ENCODE peak calls at places on chromosomes 7 and 10, in eight cellular contexts. I, J, E, R, W, Y, D and O are unnamed samples.

GRCh38 chr7:20193242-20193777 is 23.9 kb downstream of the MACC1 start:
- DNase-seq in Y (peak; percentile 42), J (no peak), D (no peak), R (no peak), E (no peak), W (no peak), I (no peak), O (no peak)

GRCh38 chr7:157412021-157412443 is 75.2 kb downstream of the DNAJB6 start:
- DNase-seq in R (no peak), W (peak; percentile 95), I (no peak), E (no peak), D (peak; percentile 52), Y (peak; percentile 39), J (no peak), O (no peak)

GRCh38 chr10:97319671-97320479 is 804 bp downstream of the FRAT1 start:
- DNase-seq in W (peak; percentile 14), I (no peak), R (no peak), Y (no peak), J (peak; percentile 49), E (peak; percentile 55), D (peak; percentile 58), O (peak; percentile 18)

GRCh38 chr7:5216931-5217330 is 26.9 kb downstream of the WIPI2 start:
- DNase-seq in W (no peak), R (no peak), E (no peak), Y (no peak), D (no peak), J (no peak), I (no peak), O (no peak)

GRCh38 chr10:125169279-125169678 is 8.9 kb upstream of the CTBP2 start:
- DNase-seq in I (no peak), W (no peak), R (no peak), Y (no peak), E (no peak), D (no peak), J (no peak), O (no peak)

GRCh38 chr10:63664341-63664885 is 143.2 kb downstream of the REEP3 start:
- DNase-seq in Y (no peak), J (no peak), I (no peak), W (no peak), D (no peak), R (no peak), E (no peak), O (no peak)

GRCh38 chr10:19999440-19999839 is 183.2 kb downstream of the PLXDC2 start:
- DNase-seq in I (no peak), J (no peak), R (no peak), E (no peak), D (no peak), Y (no peak), W (no peak), O (no peak)

GRCh38 chr7:113170591-113170990 is 52.2 kb upstream of the SMIM30 start:
- DNase-seq in R (no peak), D (no peak), J (no peak), Y (no peak), W (no peak), E (no peak), I (no peak), O (no peak)

GRCh38 chr7:155374276-155375252 is 76.9 kb downstream of the INSIG1 start:
- DNase-seq in Y (no peak), E (no peak), W (no peak), J (no peak), I (no peak), R (no peak), D (no peak), O (no peak)

GRCh38 chr7:45657136-45657889 is 83.1 kb downstream of the ADCY1 start:
- DNase-seq in I (no peak), R (no peak), E (no peak), Y (no peak), W (no peak), D (no peak), J (no peak), O (no peak)

GRCh38 chr10:115355162-115355760 is 262.1 kb downstream of the ATRNL1 start:
- DNase-seq in Y (peak; percentile 30), J (no peak), I (peak; percentile 35), R (peak; percentile 43), D (no peak), E (no peak), W (peak; percentile 71), O (no peak)

GRCh38 chr7:26688936-26689506 is 175.4 kb downstream of the SKAP2 start:
- DNase-seq in Y (no peak), R (no peak), D (no peak), I (no peak), E (no peak), W (no peak), J (no peak), O (no peak)

GRCh38 chr10:27626821-27627359 is 118.7 kb downstream of the MKX start:
- DNase-seq in W (no peak), Y (no peak), I (no peak), D (no peak), R (no peak), E (no peak), J (no peak), O (no peak)

GRCh38 chr7:108132551-108133265 is 2.5 kb upstream of the LAMB4 start:
- DNase-seq in D (no peak), J (no peak), Y (no peak), R (no peak), I (no peak), E (no peak), W (no peak), O (no peak)

GRCh38 chr7:142811154-142811737 is 40.5 kb downstream of the PRSS2 start:
- DNase-seq in D (no peak), Y (peak; percentile 8), E (no peak), J (no peak), W (peak; percentile 65), I (peak; percentile 64), R (peak; percentile 50), O (no peak)

GRCh38 chr7:29811597-29811996 is 5.3 kb downstream of the WIPF3 start:
- DNase-seq in D (no peak), R (no peak), Y (no peak), J (no peak), E (no peak), I (no peak), W (no peak), O (no peak)

GRCh38 chr7:157937432-157937831 is 600.6 kb downstream of the DNAJB6 start:
- DNase-seq in R (no peak), D (no peak), J (no peak), E (no peak), I (no peak), Y (no peak), W (no peak), O (no peak)

GRCh38 chr10:80515511-80515910 is 22.2 kb upstream of the SH2D4B start:
- DNase-seq in J (no peak), Y (no peak), W (no peak), D (no peak), I (no peak), R (no peak), E (no peak), O (no peak)

GRCh38 chr7:123998921-123999320 is 33.9 kb downstream of the TMEM229A start:
- DNase-seq in R (no peak), J (no peak), W (no peak), D (no peak), E (no peak), Y (no peak), I (no peak), O (no peak)

GRCh38 chr10:116461680-116462079 is 34.0 kb downstream of the PNLIPRP3 start:
- DNase-seq in R (no peak), J (no peak), I (no peak), W (no peak), E (no peak), D (no peak), Y (no peak), O (no peak)

GRCh38 chr10:127449491-127449890 is 99.6 kb upstream of the NPS start:
- DNase-seq in I (no peak), R (no peak), W (no peak), J (no peak), D (no peak), E (no peak), Y (no peak), O (no peak)

GRCh38 chr7:44867073-44867990 is 18.0 kb downstream of the PURB start:
- DNase-seq in D (no peak), W (peak; percentile 94), E (no peak), J (no peak), I (peak; percentile 37), Y (peak; percentile 64), R (peak; percentile 58), O (peak; percentile 33)

GRCh38 chr7:44486693-44487092 is 3.8 kb downstream of the NUDCD3 start:
- DNase-seq in R (no peak), I (no peak), J (no peak), Y (no peak), D (no peak), W (peak; percentile 90), E (no peak), O (no peak)